ENCODE peak calls at places on chromosome 14, in five cellular contexts. O is uterus, Q is AG09309, J is HepG2, E is NT2/D1. V is an unnamed sample.

GRCh38 chr14:56325251-56325839 is 207.1 kb downstream of the PELI2 start:
- DNase-seq in O (no peak), J (no peak), Q (no peak), E (no peak), V (no peak)

GRCh38 chr14:33794791-33795300 is 156.0 kb downstream of the EGLN3 start:
- DNase-seq in Q (no peak), E (no peak), J (no peak), O (no peak), V (no peak)

GRCh38 chr14:92471919-92472318 is 41.7 kb upstream of the RIN3 start:
- DNase-seq in Q (peak), E (peak), O (no peak), J (peak), V (peak)

GRCh38 chr14:97930191-97930590 is 1133.0 kb downstream of the VRK1 start:
- DNase-seq in Q (no peak), O (no peak), J (no peak), E (no peak), V (no peak)

GRCh38 chr14:33646692-33647260 is 304.1 kb downstream of the EGLN3 start:
- DNase-seq in J (no peak), E (no peak), O (no peak), Q (no peak), V (peak)

GRCh38 chr14:104226421-104227385 is 88.3 kb downstream of the KIF26A start:
- DNase-seq in E (no peak), O (no peak), J (no peak), Q (no peak), V (no peak)

GRCh38 chr14:22691171-22691570 is 47.0 kb upstream of the OR6J1 start:
- DNase-seq in J (no peak), E (no peak), O (no peak), Q (peak), V (peak)

GRCh38 chr14:45065951-45066350 is 18.0 kb upstream of the PRPF39 start:
- DNase-seq in E (no peak), O (no peak), Q (no peak), J (no peak), V (no peak)

GRCh38 chr14:100332797-100333196 is 9.7 kb downstream of the SLC25A47 start:
- DNase-seq in Q (no peak), J (no peak), E (no peak), O (no peak), V (no peak)

GRCh38 chr14:100132903-100133510 is 26.4 kb downstream of the DEGS2 start:
- DNase-seq in E (no peak), Q (peak), O (no peak), J (no peak), V (no peak)

GRCh38 chr14:23154876-23155587 is 28.4 kb downstream of the SLC7A8 start:
- DNase-seq in Q (peak), J (no peak), E (peak), O (peak), V (peak)

GRCh38 chr14:53501361-53502320 is 348.5 kb upstream of the DDHD1 start:
- DNase-seq in Q (no peak), E (no peak), O (no peak), J (no peak), V (no peak)

GRCh38 chr14:65354715-65355114 is 57.8 kb upstream of the FUT8 start:
- DNase-seq in Q (no peak), J (no peak), O (no peak), E (no peak), V (no peak)

GRCh38 chr14:95104911-95105310 is 52.4 kb downstream of the DICER1 start:
- DNase-seq in J (no peak), Q (no peak), E (no peak), O (no peak), V (no peak)

GRCh38 chr14:69260246-69260978 is 454 bp downstream of the GALNT16 start:
- DNase-seq in J (no peak), Q (no peak), O (no peak), E (no peak), V (no peak)

GRCh38 chr14:74551903-74552371 is 58.4 kb downstream of the ISCA2 start:
- DNase-seq in J (no peak), Q (no peak), O (no peak), E (no peak), V (no peak)
- H3K4me3 ChIP-seq in J (no peak), Q (no peak), O (no peak), E (no peak), V (no peak)

GRCh38 chr14:24974591-24975374 is 75.2 kb downstream of the STXBP6 start:
- DNase-seq in O (no peak), E (no peak), J (no peak), Q (no peak), V (no peak)
- H3K4me3 ChIP-seq in O (no peak), E (no peak), J (no peak), Q (no peak), V (no peak)

DNA sequence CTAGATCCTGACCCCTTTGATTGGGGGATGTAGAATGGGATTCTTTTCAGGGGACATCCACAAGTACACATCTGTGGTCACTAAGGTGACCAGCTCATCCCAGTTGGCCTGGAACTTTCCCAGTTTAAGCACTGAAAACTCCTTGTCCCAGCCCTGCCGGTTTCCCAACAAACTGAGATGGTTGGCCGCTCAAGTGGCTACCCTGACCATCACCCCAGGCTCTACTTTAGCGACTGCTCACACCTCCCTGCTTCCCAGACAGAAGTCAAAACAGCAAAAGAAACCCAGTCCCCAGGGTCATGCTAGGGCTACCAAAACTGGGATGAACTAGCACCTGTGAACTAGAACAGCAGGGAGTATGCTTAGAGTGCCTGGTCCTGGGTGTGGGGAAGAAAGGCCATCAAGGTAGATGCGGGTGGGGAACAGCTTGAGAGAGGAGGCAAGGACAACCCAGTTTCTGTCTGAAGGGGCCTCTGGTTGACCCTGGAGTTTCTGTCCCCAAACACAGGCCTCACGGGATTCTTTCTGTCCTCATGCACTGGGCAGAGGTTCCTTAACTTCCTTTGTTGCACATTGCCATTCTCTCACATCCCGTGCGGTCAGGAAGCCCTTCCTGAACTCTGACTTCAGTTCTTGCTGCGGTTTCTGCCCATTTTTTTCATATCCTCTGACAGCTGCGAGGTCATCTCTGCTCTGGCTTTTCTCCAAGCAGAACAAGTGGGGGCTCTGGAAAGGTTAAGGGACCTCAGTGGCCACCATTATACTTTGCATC is 1.6 kb downstream of the LTB4R start:
- DNase-seq in E (no peak), Q (no peak), J (no peak), O (no peak), V (no peak)
- H3K4me3 ChIP-seq in E (no peak), Q (no peak), J (no peak), O (no peak), V (no peak)

GRCh38 chr14:50821471-50822464 is 9.2 kb downstream of the NIN start:
- DNase-seq in J (no peak), O (no peak), Q (no peak), E (no peak), V (no peak)
- H3K4me3 ChIP-seq in J (no peak), O (no peak), Q (no peak), E (no peak), V (no peak)